ENCODE peak calls at places on chromosomes 12 and 14, in nine cellular contexts. U is MM.1S, A is neural crest cell, R is endothelial cell, V is GM13976, E is IMR-90, O is pancreas, L is RWPE1, J is fibroblast of pulmonary artery. X is an unnamed sample.

GRCh38 chr14:69924181-69924580 is 45.0 kb downstream of the SMOC1 start:
- DNase-seq in A (no peak), O (no peak), L (no peak), E (peak), J (no peak), U (no peak), V (no peak), R (no peak), X (no peak)

GRCh38 chr12:89737000-89737399 is 28.4 kb upstream of the ATP2B1 start:
- DNase-seq in J (no peak), O (no peak), A (no peak), L (no peak), E (no peak), V (no peak), U (no peak), R (no peak), X (no peak)

GRCh38 chr14:70692210-70692609 is 50.5 kb downstream of the TTC9 start:
- DNase-seq in E (no peak), U (peak), J (no peak), O (no peak), R (no peak), L (no peak), A (no peak), V (no peak), X (no peak)

GRCh38 chr12:132812631-132813305 is 15.9 kb downstream of the GOLGA3 start:
- DNase-seq in V (no peak), U (no peak), O (no peak), A (no peak), R (no peak), L (no peak), J (no peak), E (peak), X (no peak)

GRCh38 chr12:64826234-64826633 is 1.8 kb downstream of the TBC1D30 start:
- DNase-seq in E (peak), L (no peak), O (peak), J (peak), R (peak), U (no peak), V (peak), A (peak), X (no peak)

GRCh38 chr14:101909371-101910096 is 54.8 kb upstream of the DYNC1H1 start:
- DNase-seq in U (no peak), O (no peak), R (no peak), V (no peak), A (no peak), L (no peak), E (no peak), J (no peak), X (no peak)

GRCh38 chr14:99132821-99133562 is 139.0 kb downstream of the BCL11B start:
- DNase-seq in R (peak), L (no peak), A (no peak), E (no peak), V (no peak), U (no peak), O (no peak), J (no peak), X (no peak)

GRCh38 chr12:40693503-40693863 is 1.2 kb downstream of the CNTN1 start:
- DNase-seq in J (no peak), O (no peak), E (no peak), R (peak), A (peak), L (peak), U (no peak), V (no peak), X (peak)

GRCh38 chr12:49920241-49920914 is 16.7 kb upstream of the FAIM2 start:
- DNase-seq in U (no peak), A (no peak), R (no peak), E (peak), V (no peak), J (peak), L (no peak), O (no peak), X (no peak)

GRCh38 chr14:24441904-24442239 is 704 bp downstream of the SDR39U1 start:
- DNase-seq in E (peak), L (peak), O (no peak), V (no peak), U (no peak), R (no peak), A (no peak), J (no peak), X (no peak)

GRCh38 chr12:6951551-6952120 is 480 bp downstream of the PTPN6 start:
- DNase-seq in O (no peak), U (no peak), L (no peak), J (no peak), E (no peak), V (peak), A (no peak), R (no peak), X (no peak)

GRCh38 chr12:100698518-100698917 is 96.1 kb upstream of the ANO4 start:
- DNase-seq in V (no peak), A (no peak), O (no peak), U (no peak), L (no peak), E (no peak), R (no peak), J (no peak), X (no peak)

GRCh38 chr12:22935090-22935489 is 310.1 kb downstream of the ETNK1 start:
- DNase-seq in U (no peak), V (no peak), L (no peak), J (no peak), E (no peak), R (no peak), A (no peak), O (no peak), X (no peak)

GRCh38 chr14:88551936-88552565 is 2.8 kb downstream of the PTPN21 start:
- DNase-seq in L (peak), O (no peak), U (no peak), V (no peak), J (peak), R (peak), E (peak), A (no peak), X (no peak)

GRCh38 chr14:37274652-37275051 is 76.9 kb downstream of the MIPOL1 start:
- DNase-seq in R (no peak), O (no peak), J (no peak), L (no peak), U (no peak), V (no peak), A (no peak), E (no peak), X (no peak)

GRCh38 chr14:35189422-35189821 is 67.1 kb downstream of the PRORP start:
- DNase-seq in V (no peak), J (no peak), E (no peak), O (no peak), U (no peak), R (no peak), A (no peak), L (no peak), X (no peak)

GRCh38 chr14:52380294-52380693 is 66.2 kb downstream of the PTGER2 start:
- DNase-seq in E (peak), R (no peak), O (no peak), A (no peak), V (peak), L (peak), J (peak), U (no peak), X (no peak)

GRCh38 chr12:45587877-45588530 is 141.5 kb upstream of the ARID2 start:
- DNase-seq in J (no peak), L (no peak), O (no peak), R (no peak), U (no peak), A (no peak), V (no peak), E (no peak), X (no peak)

GRCh38 chr12:57093412-57094193 is 4.7 kb downstream of the NAB2 start:
- DNase-seq in E (peak), U (peak), O (peak), R (peak), V (peak), J (peak), A (peak), L (peak), X (peak)

GRCh38 chr14:36518586-36519430 is 1.2 kb downstream of the NKX2-1 start:
- DNase-seq in O (no peak), E (no peak), V (peak), A (no peak), L (no peak), R (no peak), J (no peak), U (no peak), X (no peak)

GRCh38 chr12:124449623-124450375 is 117.6 kb downstream of the NCOR2 start:
- DNase-seq in U (no peak), O (no peak), A (no peak), V (no peak), R (no peak), E (no peak), J (no peak), L (no peak), X (no peak)

GRCh38 chr12:124450376-124450750 is 117.0 kb downstream of the NCOR2 start:
- DNase-seq in O (no peak), R (no peak), L (no peak), E (no peak), J (no peak), U (no peak), A (no peak), V (no peak), X (no peak)

GRCh38 chr12:124452576-124453391 is 114.6 kb downstream of the NCOR2 start:
- DNase-seq in V (peak), O (no peak), L (no peak), R (no peak), A (no peak), U (no peak), J (no peak), E (no peak), X (no peak)

GRCh38 chr12:124451637-124452243 is 115.7 kb downstream of the NCOR2 start:
- DNase-seq in J (no peak), A (no peak), U (no peak), O (no peak), V (no peak), R (no peak), E (no peak), L (no peak), X (no peak)

GRCh38 chr12:124451016-124451415 is 116.4 kb downstream of the NCOR2 start:
- DNase-seq in A (no peak), R (no peak), L (no peak), U (no peak), E (no peak), O (no peak), V (no peak), J (no peak), X (no peak)
- TF ChIP-seq CTCF in A (no peak), R (no peak), L (no peak), U (no peak), E (no peak), O (no peak), V (no peak), J (no peak), X (no peak)

GRCh38 chr12:72134934-72135333 is 137.2 kb upstream of the TRHDE start:
- DNase-seq in J (no peak), O (no peak), R (no peak), A (no peak), U (no peak), E (no peak), V (no peak), L (no peak), X (no peak)

GRCh38 chr12:72136792-72137191 is 135.4 kb upstream of the TRHDE start:
- DNase-seq in R (no peak), L (no peak), U (no peak), E (no peak), A (no peak), O (no peak), V (no peak), J (no peak), X (no peak)

GRCh38 chr12:72139411-72139810 is 132.8 kb upstream of the TRHDE start:
- DNase-seq in V (no peak), E (no peak), J (no peak), A (no peak), R (no peak), O (no peak), L (no peak), U (no peak), X (no peak)

GRCh38 chr12:72133497-72134055 is 138.6 kb upstream of the TRHDE start:
- DNase-seq in R (no peak), J (no peak), A (no peak), V (no peak), E (peak), L (no peak), O (no peak), U (no peak), X (no peak)
- TF ChIP-seq CTCF in R (no peak), J (no peak), A (no peak), V (no peak), E (peak), L (no peak), O (no peak), U (no peak), X (no peak)

GRCh38 chr12:118850244-118850825 is 131.0 kb upstream of the SRRM4 start:
- DNase-seq in R (peak), A (peak), U (no peak), E (no peak), O (peak), L (no peak), V (peak), J (no peak), X (no peak)
- TF ChIP-seq CTCF in R (peak), A (peak), U (peak), E (no peak), O (peak), L (peak), V (peak), J (peak), X (peak)

GRCh38 chr12:26383041-26383440 is 187.7 kb downstream of the SSPN start:
- DNase-seq in A (no peak), L (no peak), U (no peak), R (no peak), E (no peak), O (no peak), V (no peak), J (no peak), X (no peak)
- TF ChIP-seq CTCF in A (no peak), L (no peak), U (no peak), R (no peak), E (no peak), O (no peak), V (no peak), J (no peak), X (no peak)

GRCh38 chr12:80632835-80633234 is 74.6 kb upstream of the MYF6 start:
- DNase-seq in V (no peak), J (no peak), U (no peak), R (peak), A (no peak), E (no peak), L (no peak), O (peak), X (no peak)
- TF ChIP-seq CTCF in V (peak), J (peak), U (peak), R (no peak), A (no peak), E (no peak), L (no peak), O (no peak), X (no peak)

GRCh38 chr14:77791225-77791600 is 8.7 kb upstream of the ADCK1 start:
- DNase-seq in V (no peak), R (no peak), L (no peak), E (no peak), O (no peak), J (no peak), U (no peak), A (no peak), X (no peak)
- TF ChIP-seq CTCF in V (no peak), R (no peak), L (no peak), E (no peak), O (no peak), J (no peak), U (no peak), A (no peak), X (no peak)

GRCh38 chr12:113328368-113328889 is 6.5 kb downstream of the SLC8B1 start:
- DNase-seq in E (no peak), J (no peak), A (no peak), L (no peak), R (no peak), V (no peak), U (no peak), O (no peak), X (no peak)

GRCh38 chr12:113325938-113326337 is 9.0 kb downstream of the SLC8B1 start:
- DNase-seq in R (no peak), L (no peak), A (no peak), U (no peak), O (no peak), V (no peak), E (peak), J (peak), X (no peak)

GRCh38 chr12:113329791-113330417 is 5.0 kb downstream of the SLC8B1 start:
- DNase-seq in O (no peak), J (no peak), A (no peak), L (no peak), R (no peak), V (no peak), U (no peak), E (no peak), X (no peak)

GRCh38 chr12:113329022-113329790 is 5.7 kb downstream of the SLC8B1 start:
- DNase-seq in U (no peak), J (peak), R (no peak), V (no peak), E (no peak), A (no peak), O (no peak), L (no peak), X (no peak)

DNA sequence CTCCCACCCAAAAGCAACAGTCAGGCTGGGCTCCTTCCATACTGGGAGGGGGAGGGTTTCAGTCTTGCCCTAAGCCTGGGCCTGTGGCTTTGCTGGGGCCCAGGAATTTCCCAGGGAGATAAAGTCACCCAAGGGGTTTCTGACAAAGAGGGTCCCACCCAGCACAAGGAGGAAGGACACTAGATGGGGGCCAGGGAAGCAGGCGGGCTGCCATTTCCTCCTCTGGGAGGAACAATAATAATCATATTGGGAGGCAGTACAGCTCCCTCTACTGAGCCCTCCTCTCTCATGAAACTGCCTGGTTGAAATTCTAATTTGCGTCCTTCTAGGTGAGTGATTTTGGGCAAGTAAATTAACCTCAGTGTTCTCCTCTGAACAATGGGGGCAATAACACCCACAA is 7.9 kb downstream of the SLC8B1 start:
- DNase-seq in O (no peak), E (no peak), J (no peak), A (no peak), L (no peak), U (no peak), R (no peak), V (no peak), X (no peak)
- TF ChIP-seq CTCF in O (no peak), E (no peak), J (peak), A (no peak), L (no peak), U (no peak), R (no peak), V (no peak), X (no peak)

GRCh38 chr12:92654929-92655328 is 47.9 kb upstream of the PLEKHG7 start:
- DNase-seq in E (peak), R (no peak), J (peak), V (no peak), L (no peak), U (no peak), A (no peak), O (no peak), X (no peak)

GRCh38 chr12:92648242-92649031 is 54.4 kb upstream of the PLEKHG7 start:
- DNase-seq in J (peak), L (no peak), A (no peak), R (no peak), E (peak), O (no peak), U (peak), V (no peak), X (no peak)

GRCh38 chr12:92649511-92650227 is 53.1 kb upstream of the PLEKHG7 start:
- DNase-seq in U (peak), J (peak), O (peak), A (peak), V (peak), E (peak), R (peak), L (peak), X (peak)

DNA sequence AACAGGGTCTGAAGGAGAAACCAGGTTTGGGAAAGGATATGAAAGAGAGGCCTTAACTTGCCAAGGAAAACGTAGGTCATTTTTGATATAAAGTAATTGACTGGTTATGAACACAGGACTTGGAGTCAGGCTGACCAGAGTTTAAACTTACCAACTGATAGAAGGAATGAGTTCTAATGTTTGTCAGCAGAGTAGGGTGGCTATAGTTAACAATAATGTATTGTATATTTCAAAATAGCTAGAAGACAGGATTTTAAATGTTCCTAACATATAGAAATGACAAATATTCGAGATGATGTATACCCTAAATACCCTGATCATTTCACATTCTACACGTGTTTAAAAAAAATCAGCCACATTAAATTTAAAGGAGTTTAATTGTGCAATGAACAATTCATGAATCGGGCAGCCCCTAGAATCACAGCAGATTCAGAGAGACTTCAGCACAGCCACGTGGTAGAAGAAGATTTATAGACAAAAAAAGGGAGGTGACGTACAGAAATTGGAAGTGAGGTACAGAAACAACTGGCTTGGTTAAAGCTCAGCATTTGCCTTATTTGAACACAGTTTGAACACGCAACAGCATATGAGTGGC is 52.5 kb upstream of the PLEKHG7 start:
- DNase-seq in J (no peak), A (no peak), O (no peak), L (no peak), R (no peak), E (no peak), V (no peak), U (no peak), X (no peak)
- TF ChIP-seq CTCF in J (no peak), A (no peak), O (no peak), L (peak), R (no peak), E (no peak), V (no peak), U (no peak), X (no peak)

GRCh38 chr12:47881041-47881440 is 23.8 kb downstream of the VDR start:
- DNase-seq in A (no peak), V (no peak), U (no peak), O (no peak), R (no peak), L (no peak), J (no peak), E (no peak), X (no peak)
- TF ChIP-seq CTCF in A (no peak), V (no peak), U (no peak), O (no peak), R (no peak), L (no peak), J (no peak), E (no peak), X (no peak)

GRCh38 chr12:67217647-67218046 is 51.5 kb upstream of the CAND1 start:
- DNase-seq in L (no peak), V (no peak), U (no peak), J (no peak), O (no peak), R (no peak), E (no peak), A (no peak), X (no peak)

GRCh38 chr12:67223225-67223624 is 45.9 kb upstream of the CAND1 start:
- DNase-seq in A (no peak), V (no peak), E (no peak), R (no peak), U (no peak), O (no peak), L (no peak), J (no peak), X (no peak)

GRCh38 chr12:67222302-67222701 is 46.9 kb upstream of the CAND1 start:
- DNase-seq in R (peak), A (no peak), E (peak), O (no peak), V (no peak), U (no peak), J (peak), L (peak), X (no peak)

DNA sequence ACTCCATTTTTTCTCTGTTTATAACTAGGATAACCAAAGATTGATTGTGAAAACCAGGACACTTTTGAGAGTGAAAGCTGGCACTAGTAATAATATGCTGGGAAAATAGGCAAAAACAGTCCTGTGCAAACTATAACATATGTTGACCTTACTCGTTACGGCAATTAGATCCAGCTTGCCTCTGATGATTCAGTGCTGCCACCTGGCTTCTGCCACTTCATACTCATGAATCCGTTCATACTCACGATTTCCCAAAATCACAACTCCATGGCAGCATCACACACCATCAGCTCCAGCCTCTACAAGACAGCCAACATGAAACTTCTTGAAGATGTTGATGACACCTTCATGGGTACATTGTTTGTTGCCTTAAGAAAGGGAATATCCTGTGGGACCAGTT is 49.1 kb upstream of the CAND1 start:
- DNase-seq in O (peak), U (no peak), R (peak), L (peak), A (no peak), J (no peak), E (no peak), V (no peak), X (no peak)
- TF ChIP-seq CTCF in O (no peak), U (peak), R (no peak), L (no peak), A (no peak), J (peak), E (no peak), V (no peak), X (no peak)

X was measured in thoracic aorta.